ENCODE peak calls at places on chromosomes 7 and 10, in six cellular contexts. One of them, this sample, is unnamed.

GRCh38 chr10:9209105-9209798 is 1154.8 kb downstream of the GATA3 start:
- DNase-seq in NCI-H774: peak
- DNase-seq in fibroblast of lung: peak
- DNase-seq in HTR-8/SVneo: peak
- DNase-seq in effector CD4-positive, alpha-beta T cell: peak
- DNase-seq in HEK293T: peak
- DNase-seq in this sample: peak

GRCh38 chr7:55237156-55237721 is 127.9 kb upstream of the LANCL2 start:
- DNase-seq in NCI-H774: no peak
- DNase-seq in effector CD4-positive, alpha-beta T cell: no peak
- DNase-seq in fibroblast of lung: no peak
- DNase-seq in HTR-8/SVneo: no peak
- DNase-seq in HEK293T: no peak
- DNase-seq in this sample: no peak

GRCh38 chr7:151642746-151643145 is 123.1 kb upstream of the RHEB start:
- DNase-seq in effector CD4-positive, alpha-beta T cell: no peak
- DNase-seq in NCI-H774: no peak
- DNase-seq in fibroblast of lung: no peak
- DNase-seq in HEK293T: no peak
- DNase-seq in HTR-8/SVneo: no peak
- DNase-seq in this sample: no peak

GRCh38 chr10:10307551-10307950 is 710.1 kb upstream of the CELF2 start:
- DNase-seq in HEK293T: no peak
- DNase-seq in effector CD4-positive, alpha-beta T cell: no peak
- DNase-seq in fibroblast of lung: no peak
- DNase-seq in HTR-8/SVneo: no peak
- DNase-seq in NCI-H774: no peak
- DNase-seq in this sample: no peak

GRCh38 chr10:102604379-102604960 is 39.8 kb upstream of the TRIM8 start:
- DNase-seq in NCI-H774: no peak
- DNase-seq in HTR-8/SVneo: peak
- DNase-seq in HEK293T: no peak
- DNase-seq in effector CD4-positive, alpha-beta T cell: no peak
- DNase-seq in fibroblast of lung: peak
- DNase-seq in this sample: no peak

GRCh38 chr10:121080324-121080807 is 229.2 kb downstream of the WDR11 start:
- DNase-seq in HEK293T: peak
- DNase-seq in fibroblast of lung: no peak
- DNase-seq in NCI-H774: no peak
- DNase-seq in HTR-8/SVneo: no peak
- DNase-seq in effector CD4-positive, alpha-beta T cell: no peak
- DNase-seq in this sample: no peak

GRCh38 chr10:113062977-113063967 is 113.2 kb downstream of the TCF7L2 start:
- DNase-seq in fibroblast of lung: no peak
- DNase-seq in HEK293T: peak
- DNase-seq in effector CD4-positive, alpha-beta T cell: no peak
- DNase-seq in HTR-8/SVneo: no peak
- DNase-seq in NCI-H774: no peak
- DNase-seq in this sample: no peak

GRCh38 chr10:104350146-104350635 is 3.4 kb upstream of the CFAP58 start:
- DNase-seq in fibroblast of lung: peak
- DNase-seq in NCI-H774: peak
- DNase-seq in effector CD4-positive, alpha-beta T cell: no peak
- DNase-seq in HEK293T: peak
- DNase-seq in HTR-8/SVneo: peak
- DNase-seq in this sample: no peak

GRCh38 chr10:89236221-89236620 is 15.4 kb downstream of the LIPA start:
- DNase-seq in effector CD4-positive, alpha-beta T cell: no peak
- DNase-seq in fibroblast of lung: peak
- DNase-seq in HTR-8/SVneo: no peak
- DNase-seq in NCI-H774: no peak
- DNase-seq in HEK293T: no peak
- DNase-seq in this sample: no peak

GRCh38 chr7:135938086-135938485 is 39.1 kb downstream of the MTPN start:
- DNase-seq in effector CD4-positive, alpha-beta T cell: no peak
- DNase-seq in NCI-H774: no peak
- DNase-seq in HTR-8/SVneo: no peak
- DNase-seq in fibroblast of lung: no peak
- DNase-seq in HEK293T: no peak
- DNase-seq in this sample: no peak

GRCh38 chr10:5283305-5284158 is 81.2 kb upstream of the UCN3 start:
- DNase-seq in fibroblast of lung: peak
- DNase-seq in effector CD4-positive, alpha-beta T cell: peak
- DNase-seq in NCI-H774: peak
- DNase-seq in HEK293T: peak
- DNase-seq in HTR-8/SVneo: peak
- DNase-seq in this sample: no peak

GRCh38 chr10:122561792-122562191 is 1.2 kb downstream of the DMBT1 start:
- DNase-seq in NCI-H774: no peak
- DNase-seq in HTR-8/SVneo: no peak
- DNase-seq in HEK293T: no peak
- DNase-seq in effector CD4-positive, alpha-beta T cell: no peak
- DNase-seq in fibroblast of lung: no peak
- DNase-seq in this sample: no peak

GRCh38 chr7:75631711-75632110 is 107.0 kb downstream of the HIP1 start:
- DNase-seq in HTR-8/SVneo: no peak
- DNase-seq in NCI-H774: no peak
- DNase-seq in fibroblast of lung: no peak
- DNase-seq in effector CD4-positive, alpha-beta T cell: no peak
- DNase-seq in HEK293T: no peak
- DNase-seq in this sample: no peak

GRCh38 chr7:4739528-4739992 is 35.9 kb upstream of the AP5Z1 start:
- DNase-seq in NCI-H774: peak
- DNase-seq in fibroblast of lung: peak
- DNase-seq in HEK293T: no peak
- DNase-seq in HTR-8/SVneo: no peak
- DNase-seq in effector CD4-positive, alpha-beta T cell: peak
- DNase-seq in this sample: no peak

This sample was measured in frontal cortex.